ENCODE peak calls at places on chromosomes 6 and 20, in nine cellular contexts. X is DND-41; V is stomach; A is A549; M is left ventricle myocardium inferior; G is lung; H is esophagus squamous epithelium; C is CD8-positive, alpha-beta T cell; R is neural progenitor cell. J is an unnamed sample. For H3K4me1, the result is how much of the 10 kb centered on the place peaks cover.

GRCh38 chr6:22784611-22785010 is 215.2 kb downstream of the HDGFL1 start:
- DNase-seq in X (no peak), V (no peak), A (no peak), M (no peak), G (no peak), H (no peak), C (no peak), R (peak), J (no peak)

GRCh38 chr20:37128803-37129202 is 33.0 kb upstream of the RBL1 start:
- DNase-seq in X (no peak), V (no peak), A (no peak), M (no peak), G (no peak), H (no peak), C (no peak), R (no peak), J (no peak)

GRCh38 chr20:47334022-47334551 is 22.4 kb downstream of the ZMYND8 start:
- DNase-seq in X (no peak), V (no peak), A (peak), M (no peak), G (no peak), H (no peak), C (no peak), R (no peak), J (no peak)

GRCh38 chr6:151036869-151037680 is 171.6 kb downstream of the MTHFD1L start:
- DNase-seq in X (no peak), V (no peak), A (no peak), M (no peak), G (no peak), H (no peak), C (no peak), R (no peak), J (no peak)

GRCh38 chr6:46011241-46012085 is 4.2 kb downstream of the CLIC5 start:
- DNase-seq in X (peak), V (peak), A (no peak), M (peak), G (no peak), H (no peak), C (peak), R (no peak), J (no peak)

GRCh38 chr6:145733207-145733606 is 2.1 kb downstream of the EPM2A start:
- DNase-seq in X (no peak), V (no peak), A (no peak), M (no peak), G (no peak), H (no peak), C (no peak), R (no peak), J (no peak)

GRCh38 chr6:38871745-38872568 is 156.8 kb downstream of the DNAH8 start:
- DNase-seq in X (peak), V (peak), A (peak), M (no peak), G (peak), H (no peak), C (peak), R (peak), J (peak)

GRCh38 chr6:158631678-158632537 is 12.6 kb downstream of the DYNLT1 start:
- DNase-seq in X (no peak), V (peak), A (peak), M (peak), G (no peak), H (no peak), C (no peak), R (no peak), J (peak)

GRCh38 chr6:159463440-159463839 is 229.6 kb downstream of the SOD2 start:
- DNase-seq in X (no peak), V (no peak), A (no peak), M (no peak), G (no peak), H (no peak), C (no peak), R (peak), J (no peak)

GRCh38 chr6:158481612-158482473 is 78.0 kb upstream of the TMEM181 start:
- DNase-seq in X (no peak), V (no peak), A (peak), M (no peak), G (no peak), H (no peak), C (no peak), R (no peak), J (no peak)

GRCh38 chr6:51161752-51162151 is 343.1 kb downstream of the TFAP2B start:
- DNase-seq in X (no peak), V (no peak), A (no peak), M (no peak), G (no peak), H (no peak), C (no peak), R (no peak), J (no peak)
- H3K4me3 ChIP-seq in X (no peak), V (no peak), A (no peak), M (no peak), G (no peak), H (no peak), C (no peak), R (no peak), J (no peak)

GRCh38 chr20:38728911-38729642 is 4.8 kb downstream of the SLC32A1 start:
- DNase-seq in X (peak), V (no peak), A (no peak), M (no peak), G (no peak), H (no peak), C (no peak), R (peak), J (no peak)
- H3K4me1 ChIP-seq in X (under half), V (under half), A (under half), M (half or more), G (under half), H (half or more), C (half or more), R (under half), J (under half)

DNA sequence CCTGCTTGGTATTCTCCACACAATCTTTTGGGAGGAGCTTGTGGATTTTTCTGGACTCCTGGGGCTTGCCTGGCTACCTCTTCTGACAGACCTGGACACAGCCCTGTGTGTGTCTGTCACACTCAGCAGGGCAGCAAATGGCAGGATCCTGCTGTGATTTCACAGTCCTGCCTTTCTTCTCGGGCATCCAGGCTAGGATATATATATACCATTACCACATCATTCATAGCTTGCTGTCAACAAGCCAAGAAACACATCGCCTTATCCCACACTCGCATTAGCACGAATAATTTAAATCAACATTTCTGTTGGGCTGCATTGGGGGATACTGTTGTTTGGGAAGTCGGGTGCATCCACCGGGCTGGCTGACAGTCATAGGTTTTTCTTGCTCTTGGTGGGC is 154.8 kb upstream of the FERMT1 start:
- DNase-seq in X (no peak), V (no peak), A (no peak), M (no peak), G (no peak), H (no peak), C (no peak), R (no peak), J (no peak)
- H3K27ac ChIP-seq in X (no peak), V (no peak), A (no peak), M (no peak), G (no peak), H (no peak), C (no peak), R (no peak), J (no peak)

GRCh38 chr6:2839195-2839981 is 2.3 kb downstream of the SERPINB1 start:
- DNase-seq in X (no peak), V (peak), A (peak), M (no peak), G (no peak), H (no peak), C (no peak), R (no peak), J (no peak)
- H3K4me3 ChIP-seq in X (no peak), V (peak), A (peak), M (peak), G (peak), H (peak), C (peak), R (no peak), J (no peak)

GRCh38 chr6:34562350-34562749 is 6.2 kb upstream of the SPDEF start:
- DNase-seq in X (no peak), V (no peak), A (no peak), M (no peak), G (no peak), H (no peak), C (no peak), R (no peak), J (no peak)
- H3K4me1 ChIP-seq in X (under half), V (under half), A (under half), M (under half), G (under half), H (under half), C (under half), R (under half), J (under half)

DNA sequence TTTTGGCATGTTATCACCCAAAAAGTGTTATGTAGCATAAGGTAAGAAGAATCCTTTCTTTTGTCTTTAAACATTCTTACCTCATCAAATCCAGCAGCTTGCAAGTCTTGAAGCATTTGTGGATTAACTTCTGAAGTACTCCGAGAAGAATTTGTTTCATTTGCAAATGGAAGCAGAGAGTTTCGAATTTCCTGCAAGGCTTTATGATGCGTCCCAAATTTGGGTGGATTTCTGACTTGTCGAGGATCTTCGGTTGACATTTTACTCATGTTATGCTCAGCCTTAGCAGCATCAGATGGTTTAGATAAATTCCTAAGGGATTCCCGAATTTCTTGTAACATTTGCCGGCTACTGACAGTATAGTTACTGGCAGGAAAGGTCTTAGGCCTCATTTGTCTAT is 16.2 kb downstream of the LATS1 start:
- DNase-seq in X (no peak), V (no peak), A (no peak), M (no peak), G (no peak), H (no peak), C (no peak), R (no peak), J (no peak)
- H3K27ac ChIP-seq in X (no peak), V (no peak), A (no peak), M (no peak), G (no peak), H (no peak), C (no peak), R (peak), J (no peak)

DNA sequence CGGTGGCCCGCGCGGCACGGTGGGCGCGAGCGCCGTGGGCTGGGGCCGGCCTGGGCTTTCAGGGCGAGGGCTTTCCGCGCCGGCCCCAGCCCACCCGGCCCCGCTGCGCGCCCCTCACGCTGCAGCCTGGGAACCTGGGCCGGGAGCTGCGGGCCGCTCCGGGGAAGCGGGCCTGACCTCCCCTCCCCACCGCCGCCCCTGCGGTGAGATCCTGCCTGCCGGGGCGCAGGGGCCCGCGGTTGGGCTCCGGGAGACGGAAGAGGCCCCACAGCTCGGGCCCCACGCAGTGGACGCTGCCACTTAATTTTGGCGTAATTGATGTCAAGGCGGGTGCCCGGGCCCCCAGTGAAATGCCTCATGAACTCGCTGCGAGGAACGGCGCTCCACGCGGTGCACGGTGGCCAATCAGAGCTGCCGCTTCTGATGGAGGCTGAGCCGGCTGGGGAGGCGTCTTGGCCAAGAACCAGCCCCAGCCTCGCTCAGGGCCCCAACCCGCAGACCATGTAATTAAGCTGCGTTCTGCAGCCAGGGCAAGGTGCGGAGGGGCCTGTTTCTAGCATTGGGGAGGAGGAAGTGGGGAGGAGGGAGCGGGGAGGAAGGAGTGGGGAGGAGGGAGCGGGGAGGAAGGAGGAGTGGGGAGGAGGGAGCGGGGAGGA is 96.1 kb upstream of the BHLHE23 start:
- DNase-seq in X (peak), V (peak), A (peak), M (peak), G (no peak), H (no peak), C (peak), R (peak), J (no peak)
- H3K4me3 ChIP-seq in X (peak), V (peak), A (peak), M (peak), G (peak), H (peak), C (peak), R (peak), J (peak)

GRCh38 chr20:63890201-63890576 is 4.7 kb upstream of the DNAJC5 start:
- DNase-seq in X (no peak), V (no peak), A (no peak), M (no peak), G (no peak), H (no peak), C (no peak), R (no peak), J (no peak)
- H3K4me1 ChIP-seq in X (under half), V (under half), A (under half), M (under half), G (under half), H (half or more), C (under half), R (under half), J (under half)

J was measured in ovary.